ENCODE peak calls at places on chromosomes 16 and 17, in five cellular contexts. Q is SW480, T is NCI-H2107, W is RWPE1, O is COLO829. Z is an unnamed sample.

GRCh38 chr17:42405963-42406495 is 17.0 kb downstream of the CAVIN1 start:
- DNase-seq in O (peak), Q (peak), W (peak), T (no peak), Z (peak)

GRCh38 chr16:82031116-82032084 is 3.7 kb upstream of the HSD17B2 start:
- DNase-seq in W (peak), T (no peak), Q (peak), O (peak), Z (no peak)

GRCh38 chr17:8300629-8301242 is 5.5 kb upstream of the SLC25A35 start:
- DNase-seq in O (peak), Q (peak), T (no peak), W (peak), Z (peak)

GRCh38 chr17:58327363-58328194 is 1.0 kb downstream of the TSPOAP1 start:
- DNase-seq in W (no peak), O (no peak), Q (no peak), T (no peak), Z (no peak)

GRCh38 chr16:3650631-3651265 is 3.7 kb upstream of the DNASE1 start:
- DNase-seq in O (no peak), Q (no peak), W (no peak), T (no peak), Z (no peak)

GRCh38 chr16:67530013-67530939 is 1.6 kb downstream of the RIPOR1 start:
- DNase-seq in W (no peak), T (no peak), Q (no peak), O (no peak), Z (peak)

GRCh38 chr17:30812218-30813177 is 12.0 kb downstream of the CRLF3 start:
- DNase-seq in W (peak), O (no peak), Q (no peak), T (no peak), Z (no peak)

GRCh38 chr16:66569827-66570405 is 3.7 kb downstream of the CMTM1 start:
- DNase-seq in Q (no peak), O (no peak), T (no peak), W (peak), Z (no peak)

GRCh38 chr16:67936876-67937605 is 391 bp upstream of the PSMB10 start:
- DNase-seq in T (no peak), O (no peak), Q (no peak), W (no peak), Z (no peak)

GRCh38 chr17:31581022-31581483 is 189.6 kb downstream of the RAB11FIP4 start:
- DNase-seq in T (no peak), O (peak), W (peak), Q (peak), Z (peak)

GRCh38 chr17:33225994-33226393 is 67.1 kb downstream of the ASIC2 start:
- DNase-seq in O (no peak), Q (no peak), T (no peak), W (no peak), Z (no peak)

GRCh38 chr17:67759355-67760171 is 41.8 kb downstream of the NOL11 start:
- DNase-seq in T (no peak), O (no peak), W (no peak), Q (no peak), Z (peak)

GRCh38 chr16:77881355-77882003 is 93.1 kb downstream of the VAT1L start:
- DNase-seq in O (no peak), Q (no peak), T (no peak), W (no peak), Z (no peak)

GRCh38 chr17:39194089-39194984 is 3.1 kb downstream of the CACNB1 start:
- DNase-seq in Q (no peak), W (no peak), T (no peak), O (no peak), Z (peak)

GRCh38 chr17:7313890-7314718 is 1.1 kb downstream of the GPS2 start:
- DNase-seq in O (no peak), Q (no peak), T (no peak), W (no peak), Z (no peak)

GRCh38 chr16:26795184-26795583 is 271.5 kb upstream of the C16orf82 start:
- DNase-seq in T (no peak), Q (peak), O (no peak), W (no peak), Z (no peak)

Z was measured in psoas muscle.